ENCODE peak calls at places on chromosome 4, in four cellular contexts. B, L, W and Z are unnamed samples.

GRCh38 chr4:2255501-2256155 is 6.3 kb downstream of the MXD4 start:
- DNase-seq in B (peak; percentile 4), L (peak; percentile 76), W (peak; percentile 49), Z (no peak)

GRCh38 chr4:110492522-110492921 is 16.6 kb downstream of the ENPEP start:
- DNase-seq in B (no peak), L (no peak), W (no peak), Z (no peak)

GRCh38 chr4:61202100-61202637 is 2.0 kb downstream of the ADGRL3 start:
- DNase-seq in B (no peak), L (no peak), W (peak; percentile 38), Z (peak; percentile 9)

GRCh38 chr4:55906999-55907398 is 41.7 kb upstream of the CEP135 start:
- DNase-seq in B (no peak), L (no peak), W (no peak), Z (no peak)

GRCh38 chr4:4480205-4480604 is 61.6 kb downstream of the STX18 start:
- DNase-seq in B (no peak), L (no peak), W (no peak), Z (no peak)

GRCh38 chr4:173319696-173320095 is 14.5 kb downstream of the HMGB2 start:
- DNase-seq in B (no peak), L (no peak), W (no peak), Z (no peak)

GRCh38 chr4:159357350-159357749 is 254.5 kb downstream of the RAPGEF2 start:
- DNase-seq in B (no peak), L (no peak), W (no peak), Z (no peak)

GRCh38 chr4:186932631-186933150 is 209.0 kb upstream of the FAT1 start:
- DNase-seq in B (no peak), L (no peak), W (no peak), Z (no peak)

GRCh38 chr4:20432098-20432497 is 180.4 kb downstream of the SLIT2 start:
- DNase-seq in B (no peak), L (no peak), W (no peak), Z (no peak)

GRCh38 chr4:82429728-82430192 is 502 bp downstream of the HNRNPDL start:
- DNase-seq in B (no peak), L (no peak), W (no peak), Z (no peak)

GRCh38 chr4:139241784-139242151 is 38.3 kb downstream of the MGARP start:
- DNase-seq in B (no peak), L (no peak), W (no peak), Z (no peak)

GRCh38 chr4:89949782-89950387 is 55.2 kb downstream of the MMRN1 start:
- DNase-seq in B (no peak), L (no peak), W (no peak), Z (peak; percentile 6)

GRCh38 chr4:129358571-129358970 is 262.6 kb downstream of the C4orf33 start:
- DNase-seq in B (no peak), L (no peak), W (no peak), Z (no peak)

GRCh38 chr4:173288698-173289350 is 45.3 kb downstream of the HMGB2 start:
- DNase-seq in B (no peak), L (no peak), W (no peak), Z (no peak)

GRCh38 chr4:52983563-52984303 is 121.6 kb downstream of the RASL11B start:
- DNase-seq in B (no peak), L (no peak), W (no peak), Z (peak; percentile 38)

GRCh38 chr4:83358410-83358809 is 23.8 kb upstream of the HPSE start:
- DNase-seq in B (no peak), L (no peak), W (no peak), Z (no peak)

GRCh38 chr4:74623041-74623440 is 171.3 kb downstream of the BTC start:
- DNase-seq in B (no peak), L (no peak), W (no peak), Z (peak; percentile 10)

GRCh38 chr4:1200425-1201035 is 28.1 kb upstream of the SPON2 start:
- DNase-seq in B (peak; percentile 32), L (peak; percentile 82), W (peak; percentile 58), Z (no peak)

GRCh38 chr4:164731827-164732474 is 22.0 kb upstream of the SMIM31 start:
- DNase-seq in B (peak; percentile 6), L (no peak), W (no peak), Z (peak; percentile 50)

GRCh38 chr4:13541720-13542576 is 2.4 kb downstream of the NKX3-2 start:
- DNase-seq in B (no peak), L (no peak), W (no peak), Z (peak; percentile 55)

GRCh38 chr4:156568041-156568440 is 403.6 kb downstream of the PDGFC start:
- DNase-seq in B (no peak), L (no peak), W (no peak), Z (no peak)

GRCh38 chr4:25890653-25891485 is 23.2 kb upstream of the SMIM20 start:
- DNase-seq in B (no peak), L (no peak), W (no peak), Z (no peak)

GRCh38 chr4:25144870-25145481 is 15.3 kb downstream of the SEPSECS start:
- DNase-seq in B (no peak), L (no peak), W (no peak), Z (peak; percentile 30)

GRCh38 chr4:78618426-78618825 is 66.9 kb downstream of the ANXA3 start:
- DNase-seq in B (no peak), L (no peak), W (no peak), Z (no peak)

GRCh38 chr4:29549308-29549707 is 1170.9 kb upstream of the PCDH7 start:
- DNase-seq in B (no peak), L (no peak), W (no peak), Z (no peak)

GRCh38 chr4:48645225-48645794 is 134.8 kb downstream of the FRYL start:
- DNase-seq in B (no peak), L (no peak), W (no peak), Z (no peak)

GRCh38 chr4:142558851-142559250 is 287.2 kb downstream of the INPP4B start:
- DNase-seq in B (no peak), L (no peak), W (no peak), Z (no peak)

GRCh38 chr4:26074672-26075071 is 160.7 kb downstream of the SMIM20 start:
- DNase-seq in B (peak; percentile 35), L (no peak), W (peak; percentile 67), Z (peak; percentile 79)

GRCh38 chr4:127162741-127163140 is 470.0 kb upstream of the INTU start:
- DNase-seq in B (no peak), L (no peak), W (no peak), Z (no peak)

GRCh38 chr4:46081674-46082073 is 42.2 kb downstream of the GABRG1 start:
- DNase-seq in B (no peak), L (no peak), W (no peak), Z (no peak)

GRCh38 chr4:176920694-176921093 is 128.0 kb upstream of the VEGFC start:
- DNase-seq in B (no peak), L (no peak), W (no peak), Z (no peak)

GRCh38 chr4:180828455-180829018 is 1414.7 kb upstream of the TENM3 start:
- DNase-seq in B (no peak), L (no peak), W (no peak), Z (no peak)

GRCh38 chr4:186144596-186145569 is 40.4 kb downstream of the FAM149A start:
- DNase-seq in B (no peak), L (peak; percentile 82), W (peak; percentile 61), Z (no peak)

GRCh38 chr4:1803523-1804423 is 10.7 kb downstream of the FGFR3 start:
- DNase-seq in B (no peak), L (no peak), W (no peak), Z (no peak)

GRCh38 chr4:101169044-101170014 is 178.0 kb downstream of the PPP3CA start:
- DNase-seq in B (peak; percentile 7), L (no peak), W (peak; percentile 49), Z (peak; percentile 28)

GRCh38 chr4:168636506-168637176 is 139.8 kb downstream of the PALLD start:
- DNase-seq in B (no peak), L (no peak), W (no peak), Z (no peak)

GRCh38 chr4:165464338-165464737 is 85.5 kb downstream of the CPE start:
- DNase-seq in B (no peak), L (no peak), W (no peak), Z (no peak)

GRCh38 chr4:118270492-118270891 is 82.3 kb downstream of the PRSS12 start:
- DNase-seq in B (no peak), L (no peak), W (no peak), Z (peak; percentile 30)

GRCh38 chr4:47490550-47490949 is 5.5 kb downstream of the ATP10D start:
- DNase-seq in B (no peak), L (no peak), W (no peak), Z (no peak)
- TF ChIP-seq CTCF in B (peak; percentile 63), L (peak; percentile 36), W (peak; percentile 21), Z (peak; percentile 26)

DNA sequence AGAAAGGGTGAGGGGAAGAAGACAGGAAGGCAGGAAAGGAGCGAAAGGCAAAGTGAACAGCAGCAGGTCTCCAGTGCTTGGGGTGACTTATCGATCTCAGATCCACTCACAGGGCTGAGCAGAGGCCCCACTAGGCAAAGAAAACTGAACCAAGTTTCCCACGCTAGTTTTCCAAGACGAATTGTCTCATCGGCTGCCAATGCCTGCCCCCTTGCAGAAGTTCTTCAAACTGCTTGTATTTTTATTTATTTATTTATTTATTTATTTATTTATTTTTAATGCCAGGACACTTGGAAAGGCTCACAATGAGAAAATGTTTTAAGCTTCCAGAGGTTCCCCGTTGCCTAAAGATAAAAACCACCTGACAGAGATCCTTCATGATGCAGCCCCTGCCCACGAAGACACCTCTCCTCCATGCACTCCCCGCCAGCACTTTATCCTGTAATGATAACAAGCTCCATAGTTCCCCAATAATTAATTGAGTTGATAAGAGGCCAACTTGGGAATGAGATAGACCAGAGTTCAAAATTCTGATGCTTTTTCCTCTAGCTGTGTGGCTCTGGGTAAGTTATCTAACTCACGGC is 43.2 kb downstream of the QDPR start:
- DNase-seq in B (no peak), L (no peak), W (no peak), Z (peak; percentile 29)
- TF ChIP-seq CTCF in B (peak; percentile 30), L (no peak), W (peak; percentile 54), Z (peak; percentile 1)

DNA sequence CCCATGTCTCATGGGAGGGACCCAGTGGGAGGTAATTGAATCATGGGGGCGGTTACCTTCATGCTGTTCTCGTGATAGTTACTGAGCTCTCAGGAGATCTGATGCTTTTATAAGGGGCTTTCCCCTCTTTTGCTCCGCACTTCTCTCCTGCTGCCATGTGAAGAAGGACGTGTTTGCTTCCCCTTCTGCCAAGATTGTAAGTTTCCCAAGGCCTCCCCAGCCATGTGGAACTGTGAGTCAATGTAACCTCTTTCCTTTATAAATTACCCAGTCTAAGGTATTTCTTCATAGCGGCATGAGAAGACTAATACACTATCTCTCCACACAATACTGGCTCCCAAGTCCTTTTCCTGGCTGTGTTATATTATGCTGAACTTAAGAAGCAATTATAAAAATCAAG is 110.7 kb downstream of the AFAP1 start:
- DNase-seq in B (no peak), L (no peak), W (no peak), Z (no peak)
- TF ChIP-seq CTCF in B (no peak), L (no peak), W (no peak), Z (no peak)

DNA sequence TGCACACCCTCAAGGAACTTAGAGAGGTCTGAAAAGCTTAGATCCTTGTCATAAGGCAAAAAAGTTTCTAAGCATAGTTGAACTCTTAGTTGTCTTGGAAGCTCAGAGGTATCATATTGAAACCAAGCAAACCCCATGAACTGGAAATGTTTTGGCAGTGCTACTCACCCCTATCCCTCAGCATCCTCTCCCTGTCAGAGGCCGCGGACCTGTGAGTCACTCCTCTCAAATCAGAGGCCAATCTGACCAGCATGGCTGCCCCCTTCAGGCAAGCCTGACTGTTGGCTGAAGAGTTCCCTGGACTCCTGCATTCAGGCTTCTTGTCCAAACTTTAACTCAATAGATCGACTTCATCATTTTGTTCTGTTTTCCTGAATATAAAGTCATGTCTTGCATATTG is 69.4 kb downstream of the KCNIP4 start:
- DNase-seq in B (no peak), L (no peak), W (no peak), Z (no peak)
- TF ChIP-seq CTCF in B (no peak), L (no peak), W (no peak), Z (no peak)